ENCODE peak calls at places on chromosomes 11 and 22, in eight cellular contexts. M, U, E, D, I, V, Y and H are unnamed samples.

GRCh38 chr11:69721745-69722144 is 17.9 kb upstream of the FGF19 start:
- DNase-seq in M (peak; percentile 37), U (no peak), E (no peak), D (no peak), I (no peak), V (no peak), Y (no peak), H (no peak)

GRCh38 chr22:31757265-31757664 is 3.4 kb downstream of the DEPDC5 start:
- DNase-seq in M (peak; percentile 34), U (no peak), E (no peak), D (no peak), I (no peak), V (no peak), Y (no peak), H (no peak)

GRCh38 chr11:69808708-69809107 is 10.5 kb downstream of the FGF3 start:
- DNase-seq in M (no peak), U (no peak), E (no peak), D (no peak), I (no peak), V (no peak), Y (no peak), H (no peak)

GRCh38 chr11:128039140-128040021 is 548.0 kb downstream of the ETS1 start:
- DNase-seq in M (peak; percentile 41), U (peak; percentile 48), E (peak; percentile 33), D (no peak), I (no peak), V (no peak), Y (peak; percentile 23), H (no peak)

GRCh38 chr11:71298016-71298550 is 45.7 kb upstream of the SHANK2 start:
- DNase-seq in M (no peak), U (peak; percentile 3), E (no peak), D (no peak), I (no peak), V (no peak), Y (no peak), H (no peak)

GRCh38 chr11:126495281-126495680 is 139.8 kb downstream of the ST3GAL4 start:
- DNase-seq in M (no peak), U (no peak), E (no peak), D (no peak), I (no peak), V (no peak), Y (no peak), H (no peak)

GRCh38 chr11:20364412-20364792 is 888 bp downstream of the HTATIP2 start:
- DNase-seq in M (no peak), U (no peak), E (no peak), D (no peak), I (no peak), V (no peak), Y (no peak), H (no peak)

GRCh38 chr11:47551086-47551485 is 1.8 kb downstream of the CELF1 start:
- DNase-seq in M (no peak), U (no peak), E (no peak), D (no peak), I (no peak), V (no peak), Y (no peak), H (no peak)

GRCh38 chr11:62552931-62553838 is 6.6 kb upstream of the AHNAK start:
- DNase-seq in M (peak; percentile 84), U (peak; percentile 91), E (peak; percentile 72), D (peak; percentile 90), I (peak; percentile 91), V (peak; percentile 87), Y (peak; percentile 79), H (peak; percentile 95)

GRCh38 chr11:34468209-34468841 is 29.6 kb downstream of the CAT start:
- DNase-seq in M (peak; percentile 38), U (peak; percentile 13), E (no peak), D (no peak), I (peak; percentile 28), V (no peak), Y (no peak), H (no peak)

GRCh38 chr11:102836290-102836875 is 7.0 kb downstream of the MMP3 start:
- DNase-seq in M (no peak), U (no peak), E (no peak), D (no peak), I (no peak), V (no peak), Y (no peak), H (no peak)

GRCh38 chr11:88421530-88421929 is 84.0 kb upstream of the CTSC start:
- DNase-seq in M (peak; percentile 42), U (no peak), E (no peak), D (no peak), I (no peak), V (no peak), Y (no peak), H (no peak)

GRCh38 chr11:18720811-18721575 is 5.0 kb downstream of the IGSF22 start:
- DNase-seq in M (peak; percentile 84), U (peak; percentile 79), E (peak; percentile 71), D (peak; percentile 89), I (peak; percentile 28), V (peak; percentile 74), Y (peak; percentile 87), H (peak; percentile 41)
- TF ChIP-seq POLR2A in M (no peak), U (no peak), E (no peak), D (peak; percentile 38), I (no peak), V (no peak), Y (no peak), H (no peak)

DNA sequence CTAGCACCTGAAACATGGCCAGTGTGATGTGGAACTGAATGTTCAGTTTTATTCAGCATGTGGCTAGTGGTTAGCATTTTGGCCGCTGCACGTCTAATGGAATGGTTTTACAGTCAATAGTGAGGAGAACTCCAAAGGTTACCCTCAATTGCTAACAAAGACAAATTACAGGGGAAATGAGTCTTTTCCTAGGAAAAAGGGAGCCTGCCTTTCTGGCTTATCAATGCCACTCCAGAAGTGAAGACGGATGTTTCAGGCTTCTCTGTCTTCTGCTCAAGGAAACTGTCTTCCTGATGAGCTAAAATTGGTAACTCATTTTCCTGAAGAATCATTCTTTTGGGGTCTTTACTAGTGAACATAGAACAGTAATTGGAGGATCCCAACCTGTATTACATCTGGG is 84.3 kb upstream of the CRTAM start:
- DNase-seq in M (no peak), U (no peak), E (no peak), D (no peak), I (no peak), V (no peak), Y (no peak), H (no peak)
- TF ChIP-seq POLR2A in M (no peak), U (no peak), E (no peak), D (no peak), I (no peak), V (no peak), Y (no peak), H (no peak)

GRCh38 chr11:67396587-67397398 is 4.9 kb downstream of the PPP1CA start:
- DNase-seq in M (no peak), U (no peak), E (no peak), D (no peak), I (no peak), V (no peak), Y (no peak), H (no peak)
- TF ChIP-seq POLR2A in M (no peak), U (no peak), E (no peak), D (no peak), I (no peak), V (no peak), Y (no peak), H (no peak)

DNA sequence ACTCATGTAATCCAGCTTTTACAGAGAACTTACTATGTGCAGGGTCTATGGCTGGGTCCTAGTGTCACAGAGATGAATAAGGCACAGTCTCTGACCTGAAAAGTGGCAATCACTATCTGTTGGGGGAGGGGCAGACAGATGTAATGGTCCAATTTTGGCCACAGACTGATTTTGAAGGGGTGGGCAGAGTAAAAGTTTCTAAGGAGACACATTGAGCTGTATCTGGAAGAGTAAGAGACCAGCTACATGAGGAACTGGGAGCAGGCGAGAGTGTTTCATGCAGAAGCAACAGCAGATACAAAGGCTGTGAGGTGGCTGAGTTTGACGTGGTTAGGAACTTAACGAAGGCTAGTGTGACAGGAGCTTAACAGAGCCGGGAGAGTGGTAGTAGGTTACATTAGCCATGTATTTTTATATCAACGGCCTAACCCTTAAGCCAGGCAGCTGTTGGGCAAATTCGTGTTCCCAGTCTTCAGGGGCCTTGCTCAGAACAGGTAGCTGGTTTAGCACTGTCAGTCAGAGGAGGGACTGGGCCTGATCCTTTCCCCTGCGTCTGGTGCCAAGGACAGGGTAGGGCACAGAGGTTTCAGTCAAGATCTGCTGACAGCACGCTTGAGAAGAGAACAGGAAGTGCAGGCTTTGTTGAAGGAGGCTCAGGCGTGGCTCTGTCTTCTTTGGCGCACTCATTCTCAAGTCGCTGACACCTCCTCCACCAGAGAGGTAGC is 1.4 kb upstream of the STIM1 start:
- DNase-seq in M (peak; percentile 54), U (peak; percentile 41), E (no peak), D (peak; percentile 34), I (no peak), V (no peak), Y (no peak), H (peak; percentile 82)
- TF ChIP-seq POLR2A in M (no peak), U (no peak), E (no peak), D (no peak), I (no peak), V (no peak), Y (no peak), H (peak; percentile 24)

GRCh38 chr11:112734207-112734606 is 227.0 kb upstream of the NCAM1 start:
- DNase-seq in M (no peak), U (no peak), E (no peak), D (no peak), I (no peak), V (no peak), Y (peak; percentile 30), H (no peak)
- TF ChIP-seq POLR2A in M (no peak), U (no peak), E (no peak), D (no peak), I (no peak), V (no peak), Y (no peak), H (no peak)